ENCODE peak calls at places on chromosomes 7 and 10, in five cellular contexts. One of them, this sample, is unnamed.

GRCh38 chr10:71921319-71922027 is 42.7 kb upstream of the CHST3 start:
- DNase-seq in H1: no peak
- DNase-seq in IMR-90: no peak
- DNase-seq in H9: no peak
- DNase-seq in mesendoderm: peak; percentile 45
- DNase-seq in this sample: no peak

GRCh38 chr7:40447345-40447744 is 312.5 kb downstream of the SUGCT start:
- DNase-seq in H9: no peak
- DNase-seq in H1: no peak
- DNase-seq in IMR-90: no peak
- DNase-seq in mesendoderm: peak; percentile 42
- DNase-seq in this sample: no peak

GRCh38 chr7:54546081-54546985 is 4.2 kb downstream of the VSTM2A start:
- DNase-seq in H9: peak; percentile 85
- DNase-seq in mesendoderm: peak; percentile 86
- DNase-seq in IMR-90: no peak
- DNase-seq in H1: no peak
- DNase-seq in this sample: peak; percentile 61

GRCh38 chr10:20970708-20971107 is 73.6 kb upstream of the NEBL start:
- DNase-seq in IMR-90: no peak
- DNase-seq in H1: no peak
- DNase-seq in mesendoderm: no peak
- DNase-seq in H9: no peak
- DNase-seq in this sample: no peak

GRCh38 chr10:103512166-103512565 is 18.7 kb downstream of the NEURL1 start:
- DNase-seq in H9: peak; percentile 5
- DNase-seq in H1: no peak
- DNase-seq in mesendoderm: no peak
- DNase-seq in IMR-90: no peak
- DNase-seq in this sample: no peak

GRCh38 chr7:22935269-22935668 is 78.7 kb downstream of the HYCC1 start:
- DNase-seq in H1: no peak
- DNase-seq in mesendoderm: no peak
- DNase-seq in IMR-90: peak; percentile 21
- DNase-seq in H9: no peak
- DNase-seq in this sample: no peak

GRCh38 chr7:33669251-33669670 is 236.1 kb upstream of the BMPER start:
- DNase-seq in H9: no peak
- DNase-seq in H1: no peak
- DNase-seq in mesendoderm: peak; percentile 92
- DNase-seq in IMR-90: no peak
- DNase-seq in this sample: no peak

GRCh38 chr7:45001138-45001694 is 1.2 kb downstream of the CCM2 start:
- DNase-seq in H1: no peak
- DNase-seq in IMR-90: no peak
- DNase-seq in mesendoderm: peak; percentile 67
- DNase-seq in H9: peak; percentile 44
- DNase-seq in this sample: no peak

GRCh38 chr10:76415559-76415958 is 984.1 kb downstream of the LRMDA start:
- DNase-seq in H9: no peak
- DNase-seq in H1: no peak
- DNase-seq in IMR-90: no peak
- DNase-seq in mesendoderm: no peak
- DNase-seq in this sample: no peak

GRCh38 chr10:48773580-48773979 is 88.9 kb downstream of the WDFY4 start:
- DNase-seq in IMR-90: no peak
- DNase-seq in H1: no peak
- DNase-seq in H9: no peak
- DNase-seq in mesendoderm: no peak
- DNase-seq in this sample: no peak

GRCh38 chr7:50588937-50589336 is 23.7 kb upstream of the DDC start:
- DNase-seq in mesendoderm: peak; percentile 54
- DNase-seq in IMR-90: no peak
- DNase-seq in H1: no peak
- DNase-seq in H9: peak; percentile 57
- DNase-seq in this sample: no peak

GRCh38 chr10:22219308-22219707 is 1.5 kb upstream of the EBLN1 start:
- DNase-seq in IMR-90: no peak
- DNase-seq in mesendoderm: peak; percentile 22
- DNase-seq in H1: no peak
- DNase-seq in H9: no peak
- DNase-seq in this sample: no peak

GRCh38 chr10:77513783-77514331 is 123.8 kb downstream of the KCNMA1 start:
- DNase-seq in IMR-90: peak; percentile 91
- DNase-seq in mesendoderm: peak; percentile 65
- DNase-seq in H1: no peak
- DNase-seq in H9: peak; percentile 58
- DNase-seq in this sample: no peak

GRCh38 chr7:7816816-7817536 is 98.6 kb upstream of the RPA3 start:
- DNase-seq in H1: no peak
- DNase-seq in IMR-90: no peak
- DNase-seq in mesendoderm: no peak
- DNase-seq in H9: no peak
- DNase-seq in this sample: no peak

GRCh38 chr10:110429301-110429700 is 68.4 kb upstream of the DUSP5 start:
- DNase-seq in H1: no peak
- DNase-seq in IMR-90: peak; percentile 40
- DNase-seq in H9: no peak
- DNase-seq in mesendoderm: no peak
- DNase-seq in this sample: no peak

GRCh38 chr7:135236727-135237126 is 3.1 kb downstream of the STRA8 start:
- DNase-seq in H1: no peak
- DNase-seq in IMR-90: no peak
- DNase-seq in mesendoderm: no peak
- DNase-seq in H9: no peak
- DNase-seq in this sample: no peak

GRCh38 chr7:95317546-95317945 is 6.8 kb downstream of the PON1 start:
- DNase-seq in mesendoderm: peak; percentile 34
- DNase-seq in H1: no peak
- DNase-seq in IMR-90: no peak
- DNase-seq in H9: no peak
- DNase-seq in this sample: no peak

GRCh38 chr10:132618158-132618924 is 80.8 kb downstream of the INPP5A start:
- DNase-seq in H9: no peak
- DNase-seq in H1: no peak
- DNase-seq in mesendoderm: no peak
- DNase-seq in IMR-90: peak; percentile 46
- DNase-seq in this sample: no peak

GRCh38 chr10:131038056-131038455 is 273.5 kb downstream of the TCERG1L start:
- DNase-seq in IMR-90: no peak
- DNase-seq in H1: no peak
- DNase-seq in H9: no peak
- DNase-seq in mesendoderm: no peak
- DNase-seq in this sample: no peak

GRCh38 chr10:27637601-27638000 is 108.0 kb downstream of the MKX start:
- DNase-seq in H1: no peak
- DNase-seq in H9: no peak
- DNase-seq in IMR-90: peak; percentile 6
- DNase-seq in mesendoderm: no peak
- DNase-seq in this sample: no peak

GRCh38 chr10:91864099-91864498 is 45.2 kb downstream of the FGFBP3 start:
- DNase-seq in H9: no peak
- DNase-seq in mesendoderm: no peak
- DNase-seq in H1: no peak
- DNase-seq in IMR-90: no peak
- DNase-seq in this sample: no peak

GRCh38 chr10:44966129-44966815 is 6.7 kb downstream of the RASSF4 start:
- DNase-seq in mesendoderm: no peak
- DNase-seq in IMR-90: no peak
- DNase-seq in H9: no peak
- DNase-seq in H1: no peak
- DNase-seq in this sample: no peak

GRCh38 chr10:35379226-35380137 is 43.2 kb downstream of the CCNY start:
- DNase-seq in mesendoderm: peak; percentile 88
- DNase-seq in IMR-90: peak; percentile 88
- DNase-seq in H1: no peak
- DNase-seq in H9: no peak
- DNase-seq in this sample: no peak

GRCh38 chr7:1112625-1113547 is 25.0 kb downstream of the GPER1 start:
- DNase-seq in H9: no peak
- DNase-seq in H1: no peak
- DNase-seq in mesendoderm: no peak
- DNase-seq in IMR-90: no peak
- DNase-seq in this sample: no peak

GRCh38 chr7:110502893-110503465 is 587.9 kb upstream of the LRRN3 start:
- DNase-seq in IMR-90: peak; percentile 79
- DNase-seq in H1: no peak
- DNase-seq in H9: no peak
- DNase-seq in mesendoderm: no peak
- DNase-seq in this sample: no peak

GRCh38 chr7:114986805-114987204 is 64.9 kb downstream of the MDFIC start:
- DNase-seq in IMR-90: peak; percentile 31
- DNase-seq in H1: no peak
- DNase-seq in mesendoderm: peak; percentile 28
- DNase-seq in H9: no peak
- DNase-seq in this sample: no peak

DNA sequence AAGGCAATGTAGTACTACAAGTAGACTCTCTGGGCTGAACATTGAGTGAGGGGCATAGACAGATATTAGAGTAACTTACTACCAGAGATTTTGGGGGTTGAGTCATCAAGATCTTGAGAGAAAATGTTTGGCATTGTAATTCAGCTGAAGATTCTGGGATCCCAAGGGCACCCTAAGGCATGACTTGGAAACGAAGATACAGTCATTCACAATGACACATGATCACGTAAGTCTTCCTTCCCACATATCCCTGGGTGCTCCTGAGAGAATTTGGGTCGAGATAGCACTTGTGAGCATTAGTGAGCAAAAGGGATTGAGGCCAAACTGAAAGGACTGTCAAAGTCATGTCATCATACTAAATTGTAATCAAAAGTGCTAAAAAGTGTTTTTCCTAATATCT is 192.5 kb upstream of the PCLO start:
- DNase-seq in IMR-90: no peak
- DNase-seq in H1: no peak
- DNase-seq in H9: no peak
- DNase-seq in mesendoderm: no peak
- DNase-seq in this sample: no peak
- H3K23ac ChIP-seq in IMR-90: no peak overlapping the region
- H3K23ac ChIP-seq in H1: no peak overlapping the region
- H3K23ac ChIP-seq in H9: no peak overlapping the region
- H3K23ac ChIP-seq in mesendoderm: no peak overlapping the region
- H3K23ac ChIP-seq in this sample: no peak overlapping the region

DNA sequence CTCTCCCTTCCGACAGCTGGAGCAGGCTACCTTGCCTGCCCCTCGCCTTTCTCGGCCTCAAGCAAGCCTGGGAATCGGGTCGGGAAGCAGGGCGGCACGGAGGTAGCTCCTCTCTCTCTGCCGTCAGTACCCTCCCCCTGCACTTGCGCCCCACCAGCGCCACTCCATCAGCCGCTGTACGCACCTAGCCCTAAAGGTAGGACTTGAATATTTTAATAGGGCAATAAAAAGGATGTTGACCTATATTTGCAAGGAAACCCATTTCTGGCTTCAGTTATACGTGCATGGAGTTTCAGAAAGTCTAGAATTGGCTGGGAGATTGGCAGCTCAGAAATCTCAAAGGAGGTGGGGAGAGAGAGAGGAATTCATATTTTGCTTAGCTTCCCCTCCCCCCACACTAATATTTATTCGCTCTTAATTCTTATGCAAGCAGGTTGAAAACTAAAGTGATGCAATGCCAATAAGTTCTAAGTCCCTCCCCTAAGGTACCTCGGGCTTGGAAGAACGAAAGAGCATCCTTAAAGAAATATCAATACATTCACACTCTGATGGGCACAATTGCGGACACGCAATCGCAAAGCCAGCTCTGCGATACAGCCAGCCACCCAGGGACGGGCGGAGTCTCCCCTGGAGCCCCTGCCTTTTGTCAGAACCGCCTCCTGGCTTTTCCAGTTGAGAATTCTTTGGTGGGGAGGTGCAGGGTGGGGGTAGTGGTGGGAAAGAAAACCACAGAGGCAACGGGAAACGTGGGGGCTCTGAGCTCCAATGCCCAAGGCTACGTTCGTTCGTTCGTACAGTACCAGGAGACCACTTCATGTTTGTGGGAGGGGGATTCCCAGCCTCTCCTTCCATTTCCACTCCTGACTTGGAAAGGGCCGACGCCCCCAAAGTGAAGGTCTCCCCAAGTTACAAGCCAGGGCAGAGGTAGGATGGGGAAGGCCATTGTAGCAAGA is 1.4 kb downstream of the SHH start:
- DNase-seq in H1: no peak
- DNase-seq in IMR-90: no peak
- DNase-seq in H9: no peak
- DNase-seq in mesendoderm: peak; percentile 41
- DNase-seq in this sample: no peak
- H3K4me1 ChIP-seq in H1: peaks cover 5% of the 10 kb centered on the region
- H3K4me1 ChIP-seq in IMR-90: no peaks in the 10 kb centered on the region
- H3K4me1 ChIP-seq in H9: no peaks in the 10 kb centered on the region
- H3K4me1 ChIP-seq in mesendoderm: peaks cover 8% of the 10 kb centered on the region
- H3K4me1 ChIP-seq in this sample: peaks cover 28% of the 10 kb centered on the region

GRCh38 chr7:98178321-98178720 is 32.9 kb upstream of the BHLHA15 start:
- DNase-seq in mesendoderm: no peak
- DNase-seq in H1: no peak
- DNase-seq in IMR-90: no peak
- DNase-seq in H9: no peak
- DNase-seq in this sample: no peak
- H2BK120ac ChIP-seq in mesendoderm: no peak overlapping the region
- H2BK120ac ChIP-seq in H1: no peak overlapping the region
- H2BK120ac ChIP-seq in IMR-90: no peak overlapping the region
- H2BK120ac ChIP-seq in H9: no peak overlapping the region
- H2BK120ac ChIP-seq in this sample: no peak overlapping the region

GRCh38 chr10:517872-518475 is 171.5 kb downstream of the DIP2C start:
- DNase-seq in mesendoderm: no peak
- DNase-seq in H9: no peak
- DNase-seq in H1: no peak
- DNase-seq in IMR-90: no peak
- DNase-seq in this sample: no peak
- H3K23ac ChIP-seq in mesendoderm: no peak overlapping the region
- H3K23ac ChIP-seq in H9: no peak overlapping the region
- H3K23ac ChIP-seq in H1: no peak overlapping the region
- H3K23ac ChIP-seq in IMR-90: no peak overlapping the region
- H3K23ac ChIP-seq in this sample: peak overlapping the region; percentile 70